ENCODE peak calls at places on chromosomes 4 and X, in nine cellular contexts. J, U, C, N, H, A, P, D and K are unnamed samples.

GRCh38 chrX:120668357-120668756 is 38.5 kb upstream of the C1GALT1C1 start:
- DNase-seq in J (no peak), U (no peak), C (no peak), N (no peak), H (no peak), A (no peak), P (no peak), D (no peak), K (no peak)

GRCh38 chrX:130086414-130087207 is 23.7 kb downstream of the ELF4 start:
- DNase-seq in J (peak), U (peak), C (no peak), N (no peak), H (no peak), A (no peak), P (no peak), D (no peak), K (no peak)

GRCh38 chr4:48346594-48346993 is 5.3 kb downstream of the SLAIN2 start:
- DNase-seq in J (no peak), U (no peak), C (no peak), N (no peak), H (no peak), A (no peak), P (no peak), D (no peak), K (no peak)

GRCh38 chr4:123787710-123788109 is 391.1 kb downstream of the SPRY1 start:
- DNase-seq in J (no peak), U (no peak), C (no peak), N (no peak), H (no peak), A (no peak), P (no peak), D (no peak), K (no peak)

GRCh38 chr4:186368291-186368690 is 102.3 kb downstream of the F11 start:
- DNase-seq in J (no peak), U (no peak), C (no peak), N (no peak), H (no peak), A (no peak), P (no peak), D (no peak), K (peak)

GRCh38 chr4:158624889-158625478 is 46.7 kb downstream of the C4orf46 start:
- DNase-seq in J (no peak), U (no peak), C (peak), N (peak), H (no peak), A (peak), P (peak), D (peak), K (peak)

GRCh38 chr4:47002593-47002992 is 9.2 kb upstream of the GABRA4 start:
- DNase-seq in J (no peak), U (no peak), C (peak), N (no peak), H (no peak), A (no peak), P (no peak), D (no peak), K (peak)

GRCh38 chrX:23820235-23820782 is 37.3 kb downstream of the SAT1 start:
- DNase-seq in J (no peak), U (no peak), C (no peak), N (no peak), H (no peak), A (no peak), P (no peak), D (no peak), K (peak)

GRCh38 chr4:83722730-83723269 is 186.9 kb downstream of the GPAT3 start:
- DNase-seq in J (no peak), U (no peak), C (no peak), N (no peak), H (no peak), A (no peak), P (no peak), D (no peak), K (no peak)

GRCh38 chrX:108020631-108021030 is 24.2 kb upstream of the VSIG1 start:
- DNase-seq in J (peak), U (no peak), C (peak), N (peak), H (no peak), A (peak), P (peak), D (peak), K (no peak)

GRCh38 chr4:1400861-1401408 is 5.3 kb downstream of the NKX1-1 start:
- DNase-seq in J (no peak), U (no peak), C (no peak), N (no peak), H (no peak), A (no peak), P (no peak), D (peak), K (no peak)

DNA sequence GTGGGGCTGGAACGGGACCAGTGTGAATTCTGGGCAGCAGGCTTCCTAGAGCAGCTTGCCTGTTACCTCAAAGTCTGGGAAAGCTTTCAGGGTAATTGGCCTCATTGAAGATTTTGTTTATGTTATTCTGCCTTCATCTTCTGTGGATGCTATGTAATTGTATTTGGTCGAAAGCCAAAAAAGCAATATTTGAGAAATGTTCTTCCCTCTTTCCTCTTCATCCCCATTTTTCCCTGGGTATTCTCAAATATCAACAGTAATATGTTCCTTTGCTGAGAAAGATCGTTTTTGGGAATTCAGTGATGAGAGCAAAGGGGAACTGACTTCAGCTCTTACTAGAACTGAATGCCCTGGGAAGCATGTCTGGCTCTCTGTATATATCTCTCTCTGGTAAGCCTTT is 13.0 kb downstream of the TMEM131L start:
- DNase-seq in J (no peak), U (no peak), C (no peak), N (no peak), H (no peak), A (no peak), P (no peak), D (no peak), K (no peak)
- H3K4me3 ChIP-seq in J (no peak), U (no peak), C (no peak), N (no peak), H (no peak), A (no peak), P (no peak), D (no peak), K (no peak)

DNA sequence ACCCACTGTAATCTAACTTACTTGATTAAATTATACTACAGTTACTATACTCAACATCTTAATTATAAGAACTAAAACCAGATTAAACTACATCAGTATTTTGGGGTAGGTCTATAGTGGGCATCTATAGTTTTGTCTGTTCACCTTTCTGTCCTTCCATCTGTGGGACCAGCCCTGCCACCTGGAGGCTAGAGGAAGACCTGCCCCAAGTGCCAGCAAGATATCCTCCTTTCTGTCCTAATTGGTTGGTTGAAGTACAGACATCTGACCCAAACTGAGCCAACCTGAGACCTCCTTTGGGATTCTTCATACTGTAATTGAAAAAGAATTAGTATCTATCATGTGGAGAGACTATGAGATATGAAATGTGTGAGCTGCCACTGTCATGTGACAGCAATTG is 172.2 kb upstream of the TLL1 start:
- DNase-seq in J (no peak), U (no peak), C (no peak), N (no peak), H (no peak), A (peak), P (no peak), D (peak), K (peak)
- TF ChIP-seq CTCF in J (no peak), U (no peak), C (peak), N (peak), H (peak), A (no peak), P (peak), D (peak), K (peak)

GRCh38 chr4:7367361-7367760 is 67.4 kb downstream of the PSAPL1 start:
- DNase-seq in J (no peak), U (no peak), C (no peak), N (no peak), H (no peak), A (no peak), P (no peak), D (no peak), K (no peak)

GRCh38 chr4:7366958-7367353 is 67.8 kb downstream of the PSAPL1 start:
- DNase-seq in J (no peak), U (no peak), C (no peak), N (no peak), H (no peak), A (no peak), P (no peak), D (no peak), K (no peak)

GRCh38 chr4:7368296-7368695 is 66.4 kb downstream of the PSAPL1 start:
- DNase-seq in J (no peak), U (no peak), C (no peak), N (no peak), H (no peak), A (no peak), P (no peak), D (no peak), K (no peak)

GRCh38 chr4:7366180-7366957 is 68.4 kb downstream of the PSAPL1 start:
- DNase-seq in J (no peak), U (no peak), C (no peak), N (no peak), H (no peak), A (no peak), P (peak), D (no peak), K (no peak)

GRCh38 chr4:7367894-7368293 is 66.8 kb downstream of the PSAPL1 start:
- DNase-seq in J (no peak), U (no peak), C (no peak), N (no peak), H (no peak), A (no peak), P (no peak), D (no peak), K (no peak)
- H3K4me3 ChIP-seq in J (no peak), U (no peak), C (no peak), N (no peak), H (no peak), A (no peak), P (no peak), D (no peak), K (no peak)

GRCh38 chr4:140151700-140152014 is 2.3 kb downstream of the MAML3 start:
- DNase-seq in J (no peak), U (peak), C (peak), N (peak), H (peak), A (peak), P (peak), D (no peak), K (peak)

GRCh38 chr4:140153419-140153743 is 603 bp downstream of the MAML3 start:
- DNase-seq in J (no peak), U (no peak), C (no peak), N (no peak), H (no peak), A (no peak), P (no peak), D (no peak), K (no peak)

GRCh38 chr4:140152760-140153418 is 1.1 kb downstream of the MAML3 start:
- DNase-seq in J (peak), U (peak), C (peak), N (peak), H (peak), A (no peak), P (peak), D (peak), K (peak)

GRCh38 chr4:140150886-140151699 is 2.9 kb downstream of the MAML3 start:
- DNase-seq in J (peak), U (peak), C (peak), N (peak), H (peak), A (peak), P (peak), D (peak), K (peak)

GRCh38 chr4:140152015-140152703 is 1.8 kb downstream of the MAML3 start:
- DNase-seq in J (peak), U (peak), C (no peak), N (peak), H (peak), A (no peak), P (peak), D (peak), K (no peak)
- TF ChIP-seq CTCF in J (no peak), U (no peak), C (no peak), N (peak), H (peak), A (no peak), P (peak), D (peak), K (peak)

DNA sequence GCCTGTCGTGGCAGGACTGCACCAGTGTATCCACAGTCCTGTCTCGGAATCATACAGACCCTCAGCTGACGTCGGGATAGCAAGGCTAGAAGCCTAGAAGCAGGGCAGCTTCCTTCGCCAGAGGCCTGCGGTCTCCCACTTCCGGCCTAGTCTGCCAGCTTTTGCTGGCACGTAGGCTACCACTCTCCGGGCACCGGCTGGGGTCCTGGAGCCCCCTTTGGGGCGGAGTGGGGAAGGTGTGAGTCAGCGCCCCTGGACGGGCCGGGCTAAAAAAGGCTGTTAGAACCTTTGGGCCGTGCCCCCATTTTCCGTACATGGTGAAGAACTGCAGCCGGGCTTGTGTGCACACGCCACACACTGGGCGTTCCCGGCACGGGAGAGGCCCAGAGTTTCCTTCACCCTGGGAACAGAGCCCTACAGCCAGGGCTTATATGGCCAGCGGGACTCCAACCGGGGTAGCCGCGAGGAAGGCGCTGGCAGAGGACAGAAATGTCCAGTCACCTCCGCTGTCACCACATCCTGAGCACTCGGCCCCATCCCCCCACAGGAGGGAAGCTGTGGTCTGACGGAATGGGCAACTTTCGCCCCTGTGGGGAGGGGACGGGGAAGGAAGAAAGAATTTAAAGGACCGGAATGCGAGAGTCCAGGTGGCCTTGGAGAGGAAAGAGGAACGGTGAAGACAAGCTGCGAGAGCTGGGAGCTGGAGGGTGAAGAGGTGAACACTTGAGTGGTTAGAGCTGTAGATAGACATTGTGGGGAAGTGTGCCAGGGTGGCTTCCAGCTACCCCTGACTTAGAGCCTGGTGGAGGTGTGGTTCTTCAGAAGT is 4.6 kb downstream of the MAGIX start:
- DNase-seq in J (peak), U (peak), C (peak), N (peak), H (peak), A (no peak), P (peak), D (peak), K (peak)
- H3K4me3 ChIP-seq in J (peak), U (peak), C (peak), N (no peak), H (peak), A (no peak), P (peak), D (no peak), K (peak)

GRCh38 chr4:2598661-2599654 is 62.5 kb downstream of the FAM193A start:
- DNase-seq in J (no peak), U (peak), C (no peak), N (no peak), H (no peak), A (peak), P (no peak), D (peak), K (no peak)
- TF ChIP-seq CTCF in J (no peak), U (no peak), C (peak), N (peak), H (no peak), A (no peak), P (peak), D (peak), K (no peak)

GRCh38 chr4:104743141-104743748 is 248.6 kb upstream of the CXXC4 start:
- DNase-seq in J (no peak), U (no peak), C (no peak), N (no peak), H (no peak), A (no peak), P (no peak), D (no peak), K (no peak)
- H3K4me3 ChIP-seq in J (no peak), U (no peak), C (no peak), N (no peak), H (no peak), A (no peak), P (no peak), D (no peak), K (no peak)

GRCh38 chr4:143374771-143375170 is 38.1 kb downstream of the GAB1 start:
- DNase-seq in J (no peak), U (no peak), C (no peak), N (no peak), H (no peak), A (no peak), P (no peak), D (no peak), K (no peak)

GRCh38 chr4:143372093-143372915 is 35.6 kb downstream of the GAB1 start:
- DNase-seq in J (no peak), U (no peak), C (no peak), N (no peak), H (no peak), A (no peak), P (no peak), D (no peak), K (no peak)

GRCh38 chr4:143377635-143378099 is 41.0 kb downstream of the GAB1 start:
- DNase-seq in J (no peak), U (no peak), C (peak), N (no peak), H (no peak), A (no peak), P (no peak), D (no peak), K (no peak)

GRCh38 chr4:143380651-143381050 is 44.0 kb downstream of the GAB1 start:
- DNase-seq in J (no peak), U (no peak), C (no peak), N (no peak), H (no peak), A (no peak), P (no peak), D (no peak), K (no peak)

DNA sequence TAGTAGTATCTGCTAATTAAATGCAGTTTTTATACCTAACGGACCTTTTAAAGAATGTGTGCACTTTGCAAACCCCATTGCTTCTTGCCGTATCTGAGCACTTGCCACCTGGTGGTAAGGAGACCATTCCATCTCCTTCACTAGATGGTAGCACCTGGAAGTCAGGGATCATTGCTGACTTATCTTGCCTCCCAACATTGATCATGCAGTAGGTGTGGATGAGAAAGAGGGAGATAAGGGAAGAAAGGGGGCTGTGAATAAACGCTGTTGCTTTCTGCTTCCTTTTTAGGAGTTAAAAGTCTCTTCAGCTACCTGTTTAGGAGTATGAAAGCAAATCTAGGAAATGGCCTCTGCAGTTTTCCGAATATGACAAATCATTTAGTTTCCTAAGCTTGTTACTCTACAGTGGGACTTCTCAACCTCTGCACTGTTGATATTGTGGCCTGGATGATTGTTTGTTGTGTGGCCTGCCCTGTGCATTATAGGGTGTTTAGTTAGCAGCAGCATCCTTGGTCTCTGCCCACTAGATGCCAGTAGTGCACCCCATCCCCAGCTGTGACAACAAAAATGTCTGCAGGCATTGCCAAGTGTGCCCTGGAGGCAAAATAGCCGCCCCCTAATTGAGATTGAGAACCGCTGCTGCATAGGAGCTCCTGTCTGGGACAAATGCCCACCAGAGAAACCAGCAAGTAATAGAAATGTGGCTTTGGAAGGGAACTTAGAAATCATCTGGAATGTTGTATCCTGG is 38.8 kb downstream of the GAB1 start:
- DNase-seq in J (no peak), U (peak), C (no peak), N (peak), H (peak), A (peak), P (peak), D (peak), K (no peak)
- TF ChIP-seq CTCF in J (no peak), U (no peak), C (peak), N (peak), H (peak), A (peak), P (peak), D (peak), K (peak)

GRCh38 chr4:88003261-88003660 is 4.2 kb upstream of the PKD2 start:
- DNase-seq in J (no peak), U (no peak), C (no peak), N (no peak), H (no peak), A (no peak), P (no peak), D (no peak), K (peak)
- H3K4me3 ChIP-seq in J (no peak), U (no peak), C (no peak), N (no peak), H (no peak), A (no peak), P (no peak), D (no peak), K (no peak)

DNA sequence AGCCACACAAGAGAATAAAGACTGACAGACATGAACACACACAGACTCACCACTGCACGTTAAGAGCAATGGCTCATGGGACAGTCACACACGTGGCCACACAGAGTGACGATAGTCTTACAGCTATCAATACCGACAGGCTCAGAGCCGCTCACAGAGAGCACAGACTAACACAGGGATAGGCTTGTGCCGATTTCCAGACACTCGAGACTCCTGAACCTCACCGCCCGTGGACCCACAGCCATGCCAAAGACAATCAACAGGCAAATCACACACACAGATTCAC is 716 bp upstream of the SLC38A5 start:
- DNase-seq in J (no peak), U (no peak), C (no peak), N (no peak), H (no peak), A (no peak), P (no peak), D (no peak), K (no peak)
- TF ChIP-seq CTCF in J (no peak), U (no peak), C (no peak), N (no peak), H (no peak), A (no peak), P (no peak), D (no peak), K (no peak)